ENCODE peak calls at places on chromosomes 6 and 20, in seven cellular contexts. M is tibial nerve; J is HCT116; H is spleen; U is CD8-positive, alpha-beta memory T cell; Y is neural progenitor cell; I is sigmoid colon. W is an unnamed sample.

GRCh38 chr20:15380770-15381169 is 1043.4 kb upstream of the FLRT3 start:
- DNase-seq in U (no peak), J (no peak), I (no peak), Y (no peak), H (no peak), M (no peak), W (no peak)

GRCh38 chr6:42118162-42119001 is 24.0 kb downstream of the C6orf132 start:
- DNase-seq in Y (no peak), U (no peak), I (no peak), H (no peak), M (no peak), J (no peak), W (no peak)

GRCh38 chr6:81814365-81815109 is 62.1 kb upstream of the TENT5A start:
- DNase-seq in H (no peak), M (no peak), I (no peak), J (no peak), Y (no peak), U (no peak), W (no peak)

GRCh38 chr20:5996765-5997164 is 46.3 kb downstream of the MCM8 start:
- DNase-seq in J (no peak), M (no peak), U (peak; percentile 39), H (no peak), I (no peak), Y (peak; percentile 4), W (no peak)

GRCh38 chr20:45890997-45891983 is at the start of the genes CTSA and NEURL2:
- DNase-seq in J (peak; percentile 82), U (peak; percentile 84), M (peak; percentile 96), H (peak; percentile 97), Y (peak; percentile 87), I (peak; percentile 98), W (peak; percentile 93)

GRCh38 chr6:113299526-113299925 is 557.6 kb upstream of the MARCKS start:
- DNase-seq in M (no peak), U (no peak), J (no peak), I (no peak), Y (no peak), H (no peak), W (no peak)

GRCh38 chr6:53250761-53251672 is 97.7 kb downstream of the ELOVL5 start:
- DNase-seq in Y (no peak), U (no peak), I (no peak), J (no peak), H (no peak), M (peak; percentile 13), W (no peak)

GRCh38 chr6:29720863-29721262 is 2.4 kb upstream of the HLA-F start:
- DNase-seq in U (peak; percentile 46), Y (no peak), I (no peak), M (no peak), J (peak; percentile 48), H (no peak), W (no peak)

GRCh38 chr6:54525731-54526130 is 217.5 kb downstream of the TINAG start:
- DNase-seq in J (peak; percentile 10), I (no peak), U (no peak), M (no peak), Y (no peak), H (no peak), W (no peak)

GRCh38 chr6:16776394-16777017 is 15.2 kb upstream of the ATXN1 start:
- DNase-seq in I (no peak), H (no peak), J (no peak), Y (no peak), U (no peak), M (no peak), W (peak; percentile 20)

GRCh38 chr6:108677357-108677756 is 116.6 kb downstream of the FOXO3 start:
- DNase-seq in H (no peak), Y (no peak), J (no peak), M (no peak), U (no peak), I (no peak), W (no peak)

GRCh38 chr6:13396241-13396792 is 68.0 kb upstream of the TBC1D7 start:
- DNase-seq in M (no peak), U (no peak), Y (no peak), H (no peak), J (no peak), I (no peak), W (no peak)

GRCh38 chr6:90397929-90398674 is 101.5 kb upstream of the BACH2 start:
- DNase-seq in M (no peak), U (peak; percentile 35), H (no peak), J (no peak), I (no peak), Y (no peak), W (no peak)

GRCh38 chr6:15555101-15556038 is 107.5 kb downstream of the DTNBP1 start:
- DNase-seq in H (no peak), Y (no peak), J (no peak), U (no peak), M (no peak), I (no peak), W (no peak)

GRCh38 chr6:160979063-160979708 is 12.4 kb upstream of the MAP3K4 start:
- DNase-seq in J (no peak), M (no peak), U (no peak), Y (no peak), H (no peak), I (no peak), W (no peak)

GRCh38 chr20:6036213-6036612 is 17.6 kb downstream of the LRRN4 start:
- DNase-seq in I (no peak), M (no peak), H (no peak), Y (no peak), J (no peak), U (no peak), W (no peak)

GRCh38 chr6:134493789-134494188 is 175.9 kb upstream of the SGK1 start:
- DNase-seq in I (no peak), Y (no peak), H (no peak), M (no peak), J (no peak), U (no peak), W (no peak)

GRCh38 chr20:50259705-50260479 is 69.3 kb downstream of the CEBPB start:
- DNase-seq in U (no peak), Y (no peak), I (no peak), M (peak; percentile 51), J (no peak), H (no peak), W (no peak)

GRCh38 chr20:50260480-50261221 is 70.0 kb downstream of the CEBPB start:
- DNase-seq in H (no peak), J (no peak), I (no peak), M (no peak), U (no peak), Y (no peak), W (no peak)

GRCh38 chr20:50257860-50258259 is 67.2 kb downstream of the CEBPB start:
- DNase-seq in H (no peak), M (no peak), Y (no peak), J (no peak), I (no peak), U (no peak), W (no peak)

GRCh38 chr20:50256577-50256976 is 65.9 kb downstream of the CEBPB start:
- DNase-seq in I (no peak), M (no peak), H (no peak), U (no peak), Y (no peak), J (no peak), W (no peak)

DNA sequence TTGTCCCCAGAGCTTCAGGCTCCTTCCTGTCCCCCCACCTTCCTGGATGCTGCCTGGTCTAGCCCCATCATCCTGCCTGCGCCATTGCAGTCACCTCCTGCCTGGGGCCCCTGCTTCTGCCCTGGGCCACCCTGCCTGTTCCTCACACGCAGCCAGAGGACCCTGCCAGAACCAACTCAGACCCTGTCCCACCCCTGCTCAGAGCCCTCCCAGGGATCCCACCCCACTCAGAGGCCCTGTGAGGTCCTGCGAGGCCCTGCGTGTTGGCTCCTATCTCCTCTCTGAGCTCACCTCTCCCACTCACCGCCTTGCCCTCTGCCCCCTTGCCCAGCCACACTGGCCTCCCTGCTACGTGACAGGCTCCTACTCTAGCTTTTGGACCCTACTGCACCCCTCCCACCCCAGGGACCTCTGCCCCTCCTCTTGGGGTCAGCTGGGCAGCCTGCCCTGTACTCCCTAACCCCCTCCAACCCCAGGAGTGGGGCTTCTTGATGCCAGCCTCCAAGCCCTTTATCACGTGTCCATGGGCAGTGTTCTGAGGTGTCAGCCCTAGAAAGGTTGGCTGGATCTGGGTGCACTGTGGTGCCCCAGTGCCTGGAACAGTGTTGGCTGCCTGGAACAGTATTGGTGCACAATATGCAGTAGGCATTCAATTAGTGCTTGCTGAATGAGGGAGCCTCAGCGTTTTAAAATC is 68.3 kb downstream of the CEBPB start:
- DNase-seq in Y (no peak), I (no peak), M (no peak), H (no peak), J (no peak), U (no peak), W (no peak)
- H3K36me3 ChIP-seq in Y (no peaks in the 10 kb centered on the region), I (no peaks in the 10 kb centered on the region), M (no peaks in the 10 kb centered on the region), H (no peaks in the 10 kb centered on the region), J (no peaks in the 10 kb centered on the region), U (no peaks in the 10 kb centered on the region), W (no peaks in the 10 kb centered on the region)

GRCh38 chr20:24109537-24109936 is 121.0 kb upstream of the GGTLC1 start:
- DNase-seq in I (no peak), Y (no peak), H (no peak), J (no peak), U (no peak), M (no peak), W (no peak)
- H3K4me3 ChIP-seq in I (no peak overlapping the region), Y (no peak overlapping the region), H (no peak overlapping the region), J (no peak overlapping the region), U (peak overlapping the region; percentile 50), M (no peak overlapping the region), W (no peak overlapping the region)

GRCh38 chr6:4401408-4402367 is 266.3 kb upstream of the ECI2 start:
- DNase-seq in Y (no peak), U (no peak), J (no peak), M (no peak), H (no peak), I (no peak), W (no peak)

GRCh38 chr6:4403023-4403752 is 267.8 kb upstream of the ECI2 start:
- DNase-seq in H (no peak), I (no peak), U (no peak), M (no peak), J (no peak), Y (no peak), W (no peak)

GRCh38 chr6:4404410-4404809 is 269.0 kb upstream of the ECI2 start:
- DNase-seq in I (no peak), H (no peak), U (no peak), J (no peak), Y (no peak), M (no peak), W (no peak)

GRCh38 chr6:4403828-4404227 is 268.5 kb upstream of the ECI2 start:
- DNase-seq in M (peak; percentile 21), U (no peak), Y (no peak), H (no peak), J (no peak), I (no peak), W (no peak)

GRCh38 chr6:4402477-4402976 is 267.2 kb upstream of the ECI2 start:
- DNase-seq in U (no peak), I (no peak), Y (no peak), H (no peak), J (no peak), M (no peak), W (peak; percentile 57)
- H3K27ac ChIP-seq in U (no peak overlapping the region), I (peak overlapping the region; percentile 45), Y (no peak overlapping the region), H (no peak overlapping the region), J (no peak overlapping the region), M (peak overlapping the region; percentile 24), W (peak overlapping the region; percentile 41)

GRCh38 chr6:144548525-144548924 is 263.4 kb downstream of the UTRN start:
- DNase-seq in H (no peak), M (no peak), J (no peak), U (no peak), Y (no peak), I (no peak), W (no peak)
- H3K36me3 ChIP-seq in H (peaks cover 10% of the 10 kb centered on the region), M (peaks cover 19% of the 10 kb centered on the region), J (no peaks in the 10 kb centered on the region), U (peaks cover 34% of the 10 kb centered on the region), Y (no peaks in the 10 kb centered on the region), I (peaks cover 3% of the 10 kb centered on the region), W (peaks cover 69% of the 10 kb centered on the region)

W was measured in SJSA1.